ENCODE peak calls at places on chromosomes 7 and 10, in nine cellular contexts. D is OCI-LY7, H is esophagus squamous epithelium, E is heart right ventricle, Z is Peyer's patch, U is mucosa of descending colon, K is WERI-Rb-1, G is fibroblast of pulmonary artery, R is AG10803. N is an unnamed sample.

GRCh38 chr10:91880310-91880709 is 29.0 kb downstream of the FGFBP3 start:
- DNase-seq in Z (no peak), E (no peak), K (peak), D (no peak), H (no peak), R (no peak), G (no peak), U (no peak), N (no peak)

GRCh38 chr7:102270176-102270887 is 16.3 kb upstream of the SH2B2 start:
- DNase-seq in R (no peak), G (no peak), U (no peak), H (no peak), K (no peak), Z (no peak), D (no peak), E (no peak), N (no peak)

GRCh38 chr10:86022906-86023305 is 343.7 kb downstream of the GRID1 start:
- DNase-seq in H (no peak), R (no peak), U (no peak), G (no peak), E (no peak), Z (no peak), K (no peak), D (no peak), N (no peak)

GRCh38 chr10:22658745-22659410 is 55.5 kb downstream of the PIP4K2A start:
- DNase-seq in H (no peak), K (no peak), U (no peak), E (no peak), D (no peak), G (no peak), R (no peak), Z (no peak), N (no peak)

GRCh38 chr7:5557920-5558401 is 134.3 kb upstream of the TNRC18 start:
- DNase-seq in Z (peak), G (no peak), U (peak), H (no peak), D (peak), R (peak), E (peak), K (peak), N (no peak)

GRCh38 chr10:6201511-6201975 is 1.2 kb upstream of the PFKFB3 start:
- DNase-seq in E (peak), H (peak), Z (peak), K (no peak), D (peak), G (peak), R (peak), U (peak), N (no peak)

GRCh38 chr10:19922236-19922963 is 106.2 kb downstream of the PLXDC2 start:
- DNase-seq in H (no peak), R (peak), D (no peak), E (peak), U (peak), Z (no peak), G (peak), K (no peak), N (no peak)

GRCh38 chr7:151188252-151188542 is 1.1 kb upstream of the ASB10 start:
- DNase-seq in D (no peak), G (no peak), U (no peak), E (no peak), Z (no peak), R (no peak), K (no peak), H (no peak), N (no peak)

GRCh38 chr7:37198906-37199485 is 249.7 kb downstream of the ELMO1 start:
- DNase-seq in Z (peak), E (peak), H (no peak), R (peak), G (peak), K (peak), U (peak), D (peak), N (peak)

GRCh38 chr10:95716866-95717265 is 23.1 kb upstream of the TCTN3 start:
- DNase-seq in U (no peak), K (no peak), D (no peak), G (no peak), R (no peak), Z (no peak), H (no peak), E (no peak), N (no peak)

GRCh38 chr10:127048630-127049029 is 143.4 kb downstream of the DOCK1 start:
- DNase-seq in H (no peak), E (no peak), D (no peak), K (no peak), U (no peak), Z (no peak), G (no peak), R (no peak), N (no peak)

GRCh38 chr10:118873738-118874105 is 119.0 kb upstream of the CACUL1 start:
- DNase-seq in Z (no peak), K (no peak), G (no peak), U (no peak), D (no peak), H (no peak), R (peak), E (no peak), N (no peak)

GRCh38 chr10:77715081-77715480 is 77.5 kb upstream of the KCNMA1 start:
- DNase-seq in U (peak), Z (no peak), E (no peak), G (no peak), K (peak), D (peak), R (no peak), H (no peak), N (no peak)

GRCh38 chr10:73908853-73909611 is 1.9 kb upstream of the PLAU start:
- DNase-seq in E (peak), K (no peak), G (peak), R (peak), H (no peak), U (peak), D (peak), Z (peak), N (peak)

GRCh38 chr10:83983578-83984255 is 155.6 kb upstream of the GHITM start:
- DNase-seq in Z (no peak), G (peak), E (no peak), D (no peak), H (no peak), K (no peak), U (no peak), R (no peak), N (no peak)

GRCh38 chr7:4018917-4019316 is 663.2 kb upstream of the FOXK1 start:
- DNase-seq in D (no peak), Z (peak), E (no peak), G (no peak), K (no peak), U (no peak), H (no peak), R (no peak), N (no peak)

GRCh38 chr7:98322331-98323260 is 41.1 kb downstream of the BRI3 start:
- DNase-seq in K (no peak), G (no peak), Z (no peak), D (no peak), E (no peak), H (no peak), U (peak), R (no peak), N (no peak)

GRCh38 chr7:90411510-90411909 is 8.2 kb downstream of the CLDN12 start:
- DNase-seq in E (no peak), K (no peak), Z (no peak), U (no peak), H (no peak), G (no peak), R (no peak), D (no peak), N (no peak)

GRCh38 chr10:35307297-35307696 is 29.0 kb upstream of the CCNY start:
- DNase-seq in E (no peak), H (no peak), G (no peak), D (no peak), K (no peak), R (peak), Z (peak), U (no peak), N (no peak)

GRCh38 chr10:132535065-132535651 is 2.4 kb upstream of the INPP5A start:
- DNase-seq in E (no peak), H (no peak), D (no peak), G (no peak), Z (peak), K (no peak), R (no peak), U (no peak), N (no peak)

GRCh38 chr7:101422361-101423195 is 59.9 kb downstream of the COL26A1 start:
- DNase-seq in R (no peak), Z (no peak), H (no peak), K (no peak), E (no peak), D (no peak), G (no peak), U (no peak), N (no peak)

GRCh38 chr7:54921116-54921515 is 97.7 kb upstream of the EGFR start:
- DNase-seq in R (peak), K (no peak), E (no peak), G (no peak), U (no peak), Z (no peak), H (no peak), D (no peak), N (no peak)

GRCh38 chr10:123935680-123936079 is 44.1 kb upstream of the CPXM2 start:
- DNase-seq in H (no peak), G (no peak), K (no peak), U (no peak), Z (no peak), R (no peak), D (no peak), E (no peak), N (no peak)

GRCh38 chr7:134071355-134072331 is 55.5 kb upstream of the LRGUK start:
- DNase-seq in K (no peak), Z (no peak), R (no peak), H (no peak), E (no peak), G (no peak), U (no peak), D (no peak), N (no peak)

GRCh38 chr10:86371116-86371515 is 4.5 kb upstream of the GRID1 start:
- DNase-seq in K (peak), U (no peak), G (no peak), D (no peak), H (no peak), R (no peak), E (no peak), Z (peak), N (no peak)

GRCh38 chr7:129332354-129333056 is 101.7 kb upstream of the STRIP2 start:
- DNase-seq in H (no peak), E (no peak), U (no peak), G (peak), D (no peak), R (peak), Z (no peak), K (no peak), N (no peak)

GRCh38 chr7:157661611-157661975 is 324.8 kb downstream of the DNAJB6 start:
- DNase-seq in K (peak), H (no peak), G (no peak), U (no peak), E (no peak), R (no peak), Z (no peak), D (no peak), N (no peak)

GRCh38 chr7:100694196-100694745 is at the start of gene GIGYF1:
- DNase-seq in D (peak), R (peak), G (peak), K (peak), E (peak), H (no peak), U (peak), Z (peak), N (no peak)

GRCh38 chr10:86366033-86366901 is at the start of gene GRID1:
- DNase-seq in G (no peak), D (peak), R (no peak), Z (peak), E (no peak), U (no peak), K (peak), H (no peak), N (no peak)

GRCh38 chr10:126476256-126476655 is 88.0 kb upstream of the ADAM12 start:
- DNase-seq in K (peak), U (no peak), Z (no peak), D (no peak), E (peak), H (no peak), G (no peak), R (peak), N (no peak)

GRCh38 chr10:60389413-60390009 is at the start of gene ANK3:
- DNase-seq in H (no peak), E (no peak), K (no peak), U (no peak), G (no peak), Z (no peak), R (no peak), D (no peak), N (no peak)

GRCh38 chr10:95906675-95907453 is 911 bp upstream of the CC2D2B start:
- DNase-seq in K (peak), U (peak), E (peak), G (peak), D (peak), R (peak), Z (peak), H (no peak), N (no peak)

GRCh38 chr7:73899731-73900142 is 38.8 kb downstream of the TMEM270 start:
- DNase-seq in Z (peak), H (no peak), K (no peak), D (no peak), E (no peak), U (peak), G (peak), R (peak), N (peak)

GRCh38 chr10:95505084-95505610 is 56.0 kb downstream of the SORBS1 start:
- DNase-seq in Z (no peak), D (no peak), R (no peak), U (no peak), H (no peak), G (no peak), K (no peak), E (no peak), N (no peak)

GRCh38 chr10:47423476-47423875 is 39.4 kb upstream of the ZNF488 start:
- DNase-seq in Z (no peak), R (no peak), G (no peak), E (no peak), D (no peak), K (no peak), U (no peak), H (no peak), N (no peak)

GRCh38 chr10:50992972-50993766 is 81.1 kb upstream of the PRKG1 start:
- DNase-seq in R (peak), Z (no peak), K (no peak), U (no peak), E (no peak), H (no peak), G (peak), D (no peak), N (peak)

GRCh38 chr7:122628651-122629411 is 70.1 kb downstream of the RNF133 start:
- DNase-seq in U (no peak), G (no peak), D (no peak), Z (no peak), H (no peak), K (no peak), E (no peak), R (no peak), N (no peak)

DNA sequence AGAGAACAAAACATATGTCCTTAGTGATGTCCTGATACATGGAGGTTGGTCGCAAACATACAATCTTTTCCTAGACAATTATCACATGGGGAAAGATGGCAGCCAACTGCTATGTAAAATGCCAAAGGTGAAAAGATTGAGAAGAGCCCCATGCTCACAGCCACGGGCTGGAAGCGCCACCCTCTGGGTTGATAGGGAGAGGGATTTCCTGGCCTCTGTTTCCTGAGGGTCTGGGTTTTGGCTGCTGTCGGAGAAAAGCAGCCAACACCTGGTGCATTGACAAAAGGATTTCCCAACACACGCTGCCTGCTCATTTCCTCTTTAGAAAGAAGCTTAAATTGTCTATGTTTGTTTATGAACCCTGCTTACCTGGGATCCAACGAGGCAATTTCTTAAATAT is 43.8 kb downstream of the ITIH5 start:
- DNase-seq in E (no peak), H (no peak), G (peak), D (no peak), U (no peak), R (no peak), Z (no peak), K (no peak), N (no peak)
- TF ChIP-seq CTCF in E (no peak), H (no peak), G (peak), D (peak), U (no peak), R (no peak), Z (no peak), K (no peak), N (no peak)

DNA sequence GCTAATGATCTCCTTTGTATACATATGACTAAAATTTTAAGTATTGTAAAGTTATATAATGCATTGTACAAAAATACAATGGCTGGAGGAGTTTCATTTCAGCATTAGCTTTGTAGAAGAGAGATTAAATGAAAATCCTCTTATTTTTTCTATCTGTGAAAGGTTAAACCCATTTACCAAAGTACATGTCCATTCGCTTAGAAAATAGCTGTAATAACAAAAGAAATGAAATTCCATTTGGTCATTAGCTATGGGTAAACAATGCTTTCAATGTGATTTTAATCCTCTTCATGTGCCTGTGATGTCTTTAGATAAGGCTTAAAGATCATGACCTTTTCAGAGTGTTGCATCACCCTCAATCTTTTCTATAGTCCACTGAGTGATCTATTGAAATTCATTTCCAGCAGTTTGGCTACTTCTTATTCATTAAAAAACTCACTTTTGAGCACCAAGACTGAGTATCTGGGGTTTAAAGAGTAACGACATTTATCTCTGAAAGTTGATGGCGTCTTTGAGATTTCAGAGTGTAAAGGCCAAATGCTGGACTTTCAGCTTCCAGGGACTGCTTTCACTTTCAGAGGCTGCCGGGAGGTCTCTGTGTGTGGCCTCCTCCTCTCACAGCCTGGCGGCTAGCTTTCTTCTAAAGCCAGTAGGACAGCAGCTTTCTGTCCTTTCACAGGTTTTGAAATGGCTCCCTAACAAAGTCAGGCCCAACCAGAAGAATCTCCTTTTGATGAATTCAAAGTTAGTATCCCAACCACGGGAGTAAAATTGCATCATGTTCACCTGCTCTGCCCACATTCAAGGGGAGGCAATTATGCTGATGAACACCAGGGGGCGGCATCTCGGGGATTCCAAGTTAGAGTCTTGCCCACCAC is 701.4 kb upstream of the COBL start:
- DNase-seq in D (peak), U (peak), R (no peak), E (no peak), H (no peak), K (peak), Z (peak), G (no peak), N (no peak)
- TF ChIP-seq CTCF in D (peak), U (no peak), R (no peak), E (no peak), H (no peak), K (peak), Z (peak), G (no peak), N (no peak)

DNA sequence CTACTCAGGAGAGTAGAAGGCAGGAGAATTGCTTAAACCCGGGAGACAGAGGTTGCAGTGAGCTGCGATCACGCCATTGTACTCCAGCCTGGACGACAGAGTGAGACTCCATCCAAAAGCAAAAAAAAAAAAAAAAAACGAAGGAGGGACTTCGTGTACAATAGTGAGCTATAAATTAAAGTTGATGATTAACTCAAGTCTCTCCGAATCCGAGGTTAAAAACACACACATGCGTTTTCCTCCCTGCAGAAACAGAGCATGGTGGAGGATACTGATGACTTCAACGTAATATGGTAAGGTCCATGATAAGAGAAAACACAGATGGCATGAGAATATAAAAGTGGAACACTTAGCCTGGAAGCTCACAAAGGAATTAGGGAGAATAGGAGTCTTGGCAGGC is 20.2 kb upstream of the GSTK1 start:
- DNase-seq in K (no peak), Z (no peak), G (no peak), U (peak), R (no peak), E (no peak), H (no peak), D (no peak), N (no peak)
- TF ChIP-seq CTCF in K (no peak), Z (no peak), G (no peak), U (no peak), R (no peak), E (no peak), H (no peak), D (no peak), N (no peak)

GRCh38 chr10:44853796-44854195 is 57.3 kb upstream of the TMEM72 start:
- DNase-seq in E (no peak), R (no peak), U (no peak), D (no peak), H (no peak), K (no peak), G (no peak), Z (no peak), N (no peak)

GRCh38 chr10:44851413-44851812 is 59.7 kb upstream of the TMEM72 start:
- DNase-seq in E (no peak), U (no peak), G (no peak), H (no peak), R (no peak), K (no peak), D (no peak), Z (no peak), N (no peak)

GRCh38 chr10:44854693-44855350 is 56.3 kb upstream of the TMEM72 start:
- DNase-seq in Z (no peak), K (no peak), R (no peak), U (no peak), E (no peak), G (no peak), H (no peak), D (no peak), N (no peak)

GRCh38 chr10:44851881-44852280 is 59.3 kb upstream of the TMEM72 start:
- DNase-seq in K (no peak), H (no peak), U (no peak), D (no peak), Z (no peak), R (no peak), E (no peak), G (no peak), N (no peak)

GRCh38 chr10:44853148-44853734 is 57.9 kb upstream of the TMEM72 start:
- DNase-seq in G (peak), Z (no peak), E (no peak), R (peak), K (no peak), U (no peak), H (no peak), D (no peak), N (no peak)
- TF ChIP-seq CTCF in G (peak), Z (no peak), E (no peak), R (peak), K (peak), U (no peak), H (no peak), D (no peak), N (peak)

N was measured in AG04449.